ENCODE peak calls at places on chromosomes 3 and 15, in ten cellular contexts. Z is GM12864; X is AG09309; I is heart left ventricle; F is psoas muscle; V is WERI-Rb-1; M is pancreas; K is suprapubic skin; G is CD8-positive, alpha-beta T cell; W is fibroblast of the aortic adventitia. O is an unnamed sample.

GRCh38 chr15:68325721-68326120 is 48.2 kb downstream of the FEM1B start:
- DNase-seq in Z (no peak), X (no peak), I (no peak), F (no peak), V (no peak), M (no peak), K (no peak), G (no peak), W (no peak), O (no peak)

GRCh38 chr3:194632983-194633348 is 253 bp downstream of the TMEM44 start:
- DNase-seq in Z (no peak), X (no peak), I (peak; percentile 44), F (peak; percentile 33), V (peak; percentile 20), M (peak; percentile 31), K (no peak), G (no peak), W (no peak), O (peak; percentile 65)

GRCh38 chr3:159884661-159885402 is 103.8 kb upstream of the IL12A start:
- DNase-seq in Z (peak; percentile 39), X (no peak), I (no peak), F (no peak), V (no peak), M (no peak), K (no peak), G (no peak), W (peak; percentile 75), O (no peak)

GRCh38 chr15:77335298-77335697 is 84.6 kb downstream of the PEAK1 start:
- DNase-seq in Z (no peak), X (no peak), I (peak; percentile 57), F (no peak), V (no peak), M (no peak), K (no peak), G (no peak), W (peak; percentile 40), O (no peak)

GRCh38 chr15:70438776-70439175 is 324.6 kb downstream of the UACA start:
- DNase-seq in Z (no peak), X (no peak), I (peak; percentile 92), F (peak; percentile 27), V (no peak), M (no peak), K (no peak), G (no peak), W (no peak), O (no peak)

GRCh38 chr15:59137566-59137965 is 32.6 kb downstream of the CCNB2 start:
- DNase-seq in Z (no peak), X (no peak), I (no peak), F (no peak), V (no peak), M (no peak), K (no peak), G (no peak), W (no peak), O (no peak)

GRCh38 chr3:172244011-172244410 is 204.2 kb downstream of the GHSR start:
- DNase-seq in Z (no peak), X (no peak), I (no peak), F (no peak), V (no peak), M (no peak), K (no peak), G (no peak), W (peak; percentile 44), O (no peak)

GRCh38 chr15:93997071-93997658 is 234.2 kb upstream of the MCTP2 start:
- DNase-seq in Z (no peak), X (peak; percentile 8), I (no peak), F (no peak), V (no peak), M (no peak), K (no peak), G (no peak), W (peak; percentile 65), O (no peak)

GRCh38 chr3:112653209-112653871 is 12.4 kb upstream of the CCDC80 start:
- DNase-seq in Z (no peak), X (peak; percentile 97), I (peak; percentile 50), F (no peak), V (no peak), M (no peak), K (no peak), G (no peak), W (peak; percentile 98), O (no peak)

GRCh38 chr3:112653881-112654300 is 12.9 kb upstream of the CCDC80 start:
- DNase-seq in Z (no peak), X (peak; percentile 64), I (peak; percentile 84), F (no peak), V (no peak), M (no peak), K (no peak), G (no peak), W (peak; percentile 93), O (no peak)

GRCh38 chr3:112654492-112654891 is 13.5 kb upstream of the CCDC80 start:
- DNase-seq in Z (no peak), X (no peak), I (no peak), F (no peak), V (no peak), M (no peak), K (no peak), G (no peak), W (no peak), O (no peak)

GRCh38 chr3:112656045-112656444 is 15.1 kb upstream of the CCDC80 start:
- DNase-seq in Z (no peak), X (no peak), I (no peak), F (no peak), V (no peak), M (no peak), K (no peak), G (no peak), W (no peak), O (no peak)

GRCh38 chr3:112654979-112655378 is 14.0 kb upstream of the CCDC80 start:
- DNase-seq in Z (no peak), X (no peak), I (no peak), F (no peak), V (no peak), M (no peak), K (no peak), G (no peak), W (no peak), O (no peak)
- TF ChIP-seq CTCF in Z (peak; percentile 32), X (peak; percentile 29), I (no peak), F (no peak), V (no peak), M (no peak), K (no peak), G (no peak), W (peak; percentile 26), O (no peak)

GRCh38 chr3:45597581-45597980 is 3.0 kb downstream of the LIMD1 start:
- DNase-seq in Z (no peak), X (no peak), I (peak; percentile 30), F (no peak), V (no peak), M (no peak), K (no peak), G (no peak), W (no peak), O (no peak)

GRCh38 chr3:45597166-45597565 is 2.6 kb downstream of the LIMD1 start:
- DNase-seq in Z (no peak), X (no peak), I (peak; percentile 40), F (peak; percentile 52), V (no peak), M (peak; percentile 39), K (no peak), G (no peak), W (peak; percentile 76), O (no peak)

GRCh38 chr3:45593708-45594601 is 596 bp upstream of the LIMD1 start:
- DNase-seq in Z (no peak), X (no peak), I (peak; percentile 83), F (peak; percentile 77), V (peak; percentile 69), M (peak; percentile 72), K (peak; percentile 78), G (peak; percentile 64), W (peak; percentile 56), O (peak; percentile 75)

GRCh38 chr3:45595364-45596154 is 1.0 kb downstream of the LIMD1 start:
- DNase-seq in Z (no peak), X (no peak), I (peak; percentile 68), F (peak; percentile 69), V (no peak), M (peak; percentile 36), K (peak; percentile 71), G (no peak), W (peak; percentile 43), O (peak; percentile 77)

GRCh38 chr3:45596290-45596791 is 1.8 kb downstream of the LIMD1 start:
- DNase-seq in Z (peak; percentile 93), X (no peak), I (peak; percentile 39), F (no peak), V (no peak), M (no peak), K (no peak), G (no peak), W (no peak), O (no peak)
- H3K4me3 ChIP-seq in Z (peak overlapping the region; percentile 86), X (peak overlapping the region; percentile 21), I (peak overlapping the region; percentile 56), F (peak overlapping the region; percentile 92), V (no peak overlapping the region), M (peak overlapping the region; percentile 73), K (peak overlapping the region; percentile 62), G (no peak overlapping the region), W (peak overlapping the region; percentile 74), O (no peak overlapping the region)

GRCh38 chr3:183266454-183266853 is 13.4 kb downstream of the B3GNT5 start:
- DNase-seq in Z (no peak), X (no peak), I (no peak), F (no peak), V (no peak), M (no peak), K (no peak), G (no peak), W (no peak), O (no peak)

GRCh38 chr3:183264249-183264648 is 11.2 kb downstream of the B3GNT5 start:
- DNase-seq in Z (no peak), X (no peak), I (no peak), F (no peak), V (no peak), M (no peak), K (no peak), G (no peak), W (no peak), O (no peak)

GRCh38 chr3:183267140-183267539 is 14.1 kb downstream of the B3GNT5 start:
- DNase-seq in Z (no peak), X (no peak), I (no peak), F (no peak), V (no peak), M (no peak), K (no peak), G (no peak), W (no peak), O (no peak)

GRCh38 chr3:183265713-183266417 is 12.8 kb downstream of the B3GNT5 start:
- DNase-seq in Z (no peak), X (no peak), I (no peak), F (no peak), V (no peak), M (no peak), K (no peak), G (peak; percentile 20), W (peak; percentile 66), O (peak; percentile 76)

GRCh38 chr3:183265157-183265642 is 12.1 kb downstream of the B3GNT5 start:
- DNase-seq in Z (no peak), X (no peak), I (peak; percentile 64), F (no peak), V (no peak), M (no peak), K (no peak), G (no peak), W (no peak), O (peak; percentile 53)
- TF ChIP-seq CTCF in Z (no peak), X (no peak), I (no peak), F (no peak), V (no peak), M (no peak), K (no peak), G (no peak), W (no peak), O (no peak)

GRCh38 chr15:63382966-63383710 is 1.5 kb upstream of the CA12 start:
- DNase-seq in Z (no peak), X (no peak), I (no peak), F (no peak), V (no peak), M (no peak), K (no peak), G (no peak), W (peak; percentile 38), O (no peak)

GRCh38 chr15:63380151-63380827 is 1.4 kb downstream of the CA12 start:
- DNase-seq in Z (no peak), X (no peak), I (no peak), F (no peak), V (no peak), M (no peak), K (no peak), G (no peak), W (peak; percentile 32), O (no peak)

GRCh38 chr15:63380828-63381282 is 791 bp downstream of the CA12 start:
- DNase-seq in Z (no peak), X (no peak), I (no peak), F (no peak), V (no peak), M (no peak), K (no peak), G (no peak), W (peak; percentile 63), O (no peak)

GRCh38 chr15:63379492-63380150 is 2.0 kb downstream of the CA12 start:
- DNase-seq in Z (no peak), X (no peak), I (no peak), F (no peak), V (no peak), M (no peak), K (no peak), G (no peak), W (peak; percentile 17), O (no peak)

DNA sequence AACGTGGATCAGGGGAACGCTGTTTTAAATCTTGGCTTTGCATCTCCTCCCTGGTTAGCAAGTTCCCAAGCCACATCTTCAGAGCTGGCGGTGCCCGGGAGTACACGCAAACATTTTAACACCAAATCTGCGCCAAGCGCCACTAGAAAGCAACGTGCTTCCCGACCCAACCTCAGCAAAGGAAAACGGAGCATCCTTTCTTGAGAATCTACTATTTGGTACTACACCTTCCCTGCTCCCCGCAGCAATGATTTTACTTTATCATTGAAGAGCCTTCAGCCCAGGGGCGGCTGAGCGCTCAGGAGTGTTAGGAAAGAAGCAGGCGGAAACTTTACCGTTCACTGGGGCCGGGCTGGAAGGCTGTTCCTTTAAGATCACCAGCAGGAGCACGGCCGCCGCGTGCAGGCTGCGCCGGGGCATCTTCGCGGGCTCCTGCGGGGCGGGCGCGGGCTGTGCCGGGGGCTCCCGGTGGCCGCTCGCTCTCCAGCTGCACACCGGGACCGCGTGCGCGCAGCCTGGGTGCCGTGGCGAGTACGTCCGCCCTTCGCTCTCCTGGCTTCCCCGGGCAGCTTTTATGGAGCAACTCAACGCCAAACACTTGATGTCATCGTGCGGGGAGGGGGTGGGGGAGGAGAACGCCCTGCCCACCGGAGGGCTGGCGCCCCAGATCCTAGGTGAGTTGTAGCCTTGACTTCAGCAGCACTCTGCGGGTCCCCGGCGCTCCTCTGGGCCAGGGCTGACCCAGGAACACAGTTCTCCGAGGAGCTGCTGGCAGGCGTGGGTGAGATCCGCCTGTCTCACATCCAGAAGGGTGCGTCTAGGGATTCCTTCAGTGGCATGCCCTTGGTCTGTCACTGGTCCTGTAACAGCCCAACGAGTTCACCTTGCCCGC is at the start of gene CA12:
- DNase-seq in Z (no peak), X (no peak), I (no peak), F (peak; percentile 33), V (no peak), M (peak; percentile 48), K (no peak), G (no peak), W (peak; percentile 69), O (peak; percentile 85)
- H3K4me3 ChIP-seq in Z (no peak within 1 kb of the TSS), X (peak within 1 kb of the TSS; percentile 64), I (peak within 1 kb of the TSS; percentile 23), F (peak within 1 kb of the TSS; percentile 66), V (no peak within 1 kb of the TSS), M (peak within 1 kb of the TSS; percentile 63), K (peak within 1 kb of the TSS; percentile 59), G (peak within 1 kb of the TSS; percentile 30), W (peak within 1 kb of the TSS; percentile 86), O (peak within 1 kb of the TSS; percentile 35)